ENCODE peak calls at places on chromosomes 6 and 20, in ten cellular contexts. J is AG10803, O is HFF-Myc, H is IMR-90, K is heart left ventricle, P is pancreas, Q is endothelial cell of umbilical vein, V is psoas muscle, M is body of pancreas, T is upper lobe of right lung. I is an unnamed sample.

GRCh38 chr6:136952714-136953260 is 30.7 kb downstream of the SLC35D3 start:
- DNase-seq in J (no peak), O (no peak), H (no peak), K (no peak), P (no peak), Q (no peak), V (no peak), M (no peak), T (no peak), I (no peak)

GRCh38 chr20:40633123-40633850 is 55.7 kb downstream of the MAFB start:
- DNase-seq in J (no peak), O (no peak), H (no peak), K (no peak), P (no peak), Q (no peak), V (no peak), M (no peak), T (no peak), I (no peak)

GRCh38 chr6:51369485-51369884 is 550.8 kb downstream of the TFAP2B start:
- DNase-seq in J (no peak), O (no peak), H (no peak), K (no peak), P (no peak), Q (no peak), V (no peak), M (no peak), T (no peak), I (no peak)

GRCh38 chr20:11726021-11726420 is 191.7 kb upstream of the BTBD3 start:
- DNase-seq in J (no peak), O (no peak), H (no peak), K (no peak), P (no peak), Q (peak), V (no peak), M (no peak), T (no peak), I (no peak)

GRCh38 chr6:39792501-39793450 is 600 bp downstream of the DAAM2 start:
- DNase-seq in J (peak), O (no peak), H (no peak), K (peak), P (no peak), Q (peak), V (peak), M (peak), T (no peak), I (no peak)

GRCh38 chr20:24840121-24840713 is 108.9 kb upstream of the CST7 start:
- DNase-seq in J (peak), O (no peak), H (no peak), K (no peak), P (no peak), Q (no peak), V (no peak), M (no peak), T (no peak), I (no peak)

GRCh38 chr6:23277521-23278227 is 708.3 kb downstream of the HDGFL1 start:
- DNase-seq in J (no peak), O (no peak), H (no peak), K (no peak), P (no peak), Q (no peak), V (no peak), M (no peak), T (no peak), I (no peak)

GRCh38 chr6:27237089-27237723 is 10.3 kb upstream of the PRSS16 start:
- DNase-seq in J (peak), O (peak), H (peak), K (no peak), P (no peak), Q (peak), V (no peak), M (no peak), T (no peak), I (peak)

GRCh38 chr6:151286192-151286591 is 46.4 kb downstream of the AKAP12 start:
- DNase-seq in J (no peak), O (no peak), H (peak), K (no peak), P (no peak), Q (peak), V (no peak), M (no peak), T (no peak), I (no peak)

GRCh38 chr20:32312718-32313424 is 35.4 kb downstream of the KIF3B start:
- DNase-seq in J (no peak), O (no peak), H (no peak), K (no peak), P (no peak), Q (no peak), V (no peak), M (no peak), T (no peak), I (no peak)

GRCh38 chr6:56814308-56814707 is 140.6 kb upstream of the BEND6 start:
- DNase-seq in J (no peak), O (no peak), H (no peak), K (no peak), P (no peak), Q (no peak), V (no peak), M (no peak), T (no peak), I (no peak)
- H3K4me3 ChIP-seq in J (no peak), O (no peak), H (no peak), K (peak), P (no peak), Q (no peak), V (peak), M (no peak), T (no peak), I (no peak)

DNA sequence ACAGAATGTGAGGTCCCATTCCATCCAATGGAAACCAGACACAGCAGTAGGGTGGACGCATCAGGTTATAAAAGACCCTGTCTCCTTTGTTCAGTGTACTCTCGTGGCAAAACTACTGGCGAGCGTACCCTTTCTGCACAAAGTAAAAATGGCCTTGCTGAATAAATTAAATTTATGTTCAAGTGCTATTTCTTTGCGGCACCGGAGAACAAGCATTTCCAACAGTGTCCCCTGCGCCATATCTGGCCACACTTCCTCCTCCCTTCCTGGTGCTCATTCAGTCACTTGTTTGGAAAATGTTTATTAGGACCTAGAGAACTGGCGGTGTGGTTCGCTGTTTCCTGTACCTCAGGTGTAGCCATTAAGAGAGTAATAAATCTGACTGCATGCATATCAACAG is 46.9 kb upstream of the DACT2 start:
- DNase-seq in J (no peak), O (no peak), H (no peak), K (no peak), P (no peak), Q (no peak), V (no peak), M (no peak), T (no peak), I (no peak)
- TF ChIP-seq CTCF in J (no peak), O (no peak), H (no peak), K (no peak), P (no peak), Q (no peak), V (no peak), M (no peak), T (no peak), I (no peak)

DNA sequence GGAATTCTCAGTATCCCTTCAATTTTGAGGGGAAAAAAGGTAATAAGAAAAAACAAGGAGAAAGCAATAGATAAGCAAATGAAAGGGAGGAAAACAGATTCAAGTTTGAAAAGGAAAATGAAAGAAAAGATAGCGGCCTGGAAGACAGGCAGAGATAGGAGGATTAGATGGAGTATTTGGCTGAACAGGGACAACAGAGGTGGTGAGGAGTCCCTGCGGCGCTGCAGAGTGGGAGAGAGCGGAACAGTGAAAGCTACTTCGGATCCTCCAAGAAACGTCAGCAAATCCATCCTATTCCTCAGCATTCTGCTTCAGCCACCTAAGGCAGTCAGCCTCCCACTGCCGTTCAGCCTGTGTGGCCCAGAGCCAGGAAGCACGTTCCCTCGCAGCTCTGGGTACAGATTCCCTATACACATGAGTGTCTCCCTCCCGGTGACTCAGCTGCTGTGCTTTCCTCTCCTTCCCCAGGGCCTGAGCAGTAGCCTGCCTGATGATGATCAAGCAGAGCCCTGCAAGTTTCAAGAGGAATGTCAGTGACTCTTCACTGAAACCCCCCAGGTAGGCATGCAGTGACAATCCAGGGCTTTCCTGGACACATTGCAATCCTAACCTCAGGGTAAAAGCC is 43.4 kb upstream of the CDYL start:
- DNase-seq in J (peak), O (peak), H (peak), K (peak), P (no peak), Q (peak), V (peak), M (peak), T (no peak), I (peak)
- H3K4me3 ChIP-seq in J (peak), O (peak), H (peak), K (peak), P (no peak), Q (peak), V (no peak), M (no peak), T (peak), I (peak)

GRCh38 chr20:3209023-3209945 is at the start of gene ITPA:
- DNase-seq in J (peak), O (no peak), H (peak), K (no peak), P (peak), Q (peak), V (peak), M (peak), T (peak), I (peak)
- TF ChIP-seq CTCF in J (no peak), O (no peak), H (no peak), K (no peak), P (no peak), Q (no peak), V (no peak), M (peak), T (no peak), I (no peak)

GRCh38 chr20:1777476-1777820 is 117.8 kb upstream of the SIRPA start:
- DNase-seq in J (no peak), O (no peak), H (no peak), K (no peak), P (no peak), Q (no peak), V (no peak), M (no peak), T (no peak), I (no peak)
- H3K4me3 ChIP-seq in J (no peak), O (peak), H (no peak), K (peak), P (no peak), Q (no peak), V (peak), M (no peak), T (peak), I (peak)

I was measured in fibroblast of pulmonary artery.